ENCODE peak calls at places on chromosomes 11 and 22, in five cellular contexts. One of them, this sample, is unnamed.

GRCh38 chr11:129696309-129696989 is 119.2 kb upstream of the TMEM45B start:
- DNase-seq in neuronal stem cell: no peak
- DNase-seq in H1: no peak
- DNase-seq in trophoblast cell: no peak
- DNase-seq in H9: no peak
- DNase-seq in this sample: no peak

GRCh38 chr11:28759311-28759710 is 651.1 kb downstream of the METTL15 start:
- DNase-seq in H1: no peak
- DNase-seq in trophoblast cell: peak; percentile 11
- DNase-seq in H9: no peak
- DNase-seq in neuronal stem cell: no peak
- DNase-seq in this sample: peak; percentile 14

GRCh38 chr11:5362017-5362625 is 10.8 kb downstream of the OR51B6 start:
- DNase-seq in trophoblast cell: peak; percentile 80
- DNase-seq in neuronal stem cell: no peak
- DNase-seq in H9: no peak
- DNase-seq in H1: no peak
- DNase-seq in this sample: no peak

GRCh38 chr11:44726278-44727113 is at the start of gene TSPAN18:
- DNase-seq in trophoblast cell: no peak
- DNase-seq in neuronal stem cell: peak; percentile 72
- DNase-seq in H9: peak; percentile 85
- DNase-seq in H1: peak; percentile 83
- DNase-seq in this sample: no peak

GRCh38 chr11:72015511-72016061 is 16.9 kb downstream of the IL18BP start:
- DNase-seq in H9: peak; percentile 63
- DNase-seq in H1: no peak
- DNase-seq in neuronal stem cell: no peak
- DNase-seq in trophoblast cell: peak; percentile 43
- DNase-seq in this sample: peak; percentile 19

GRCh38 chr11:72228844-72229231 is 4.3 kb downstream of the INPPL1 start:
- DNase-seq in H1: no peak
- DNase-seq in trophoblast cell: no peak
- DNase-seq in H9: no peak
- DNase-seq in neuronal stem cell: no peak
- DNase-seq in this sample: no peak

GRCh38 chr11:119729581-119730346 is 764 bp upstream of the NECTIN1 start:
- DNase-seq in H1: peak; percentile 62
- DNase-seq in neuronal stem cell: peak; percentile 29
- DNase-seq in trophoblast cell: no peak
- DNase-seq in H9: peak; percentile 56
- DNase-seq in this sample: peak; percentile 65

GRCh38 chr11:130188047-130188446 is 28.5 kb downstream of the ST14 start:
- DNase-seq in H1: no peak
- DNase-seq in H9: no peak
- DNase-seq in neuronal stem cell: no peak
- DNase-seq in trophoblast cell: no peak
- DNase-seq in this sample: no peak

GRCh38 chr22:23305922-23306374 is 125.6 kb downstream of the BCR start:
- DNase-seq in neuronal stem cell: no peak
- DNase-seq in H9: no peak
- DNase-seq in trophoblast cell: no peak
- DNase-seq in H1: no peak
- DNase-seq in this sample: peak; percentile 97

GRCh38 chr22:25645266-25645665 is 80.8 kb downstream of the GRK3 start:
- DNase-seq in H1: no peak
- DNase-seq in trophoblast cell: no peak
- DNase-seq in H9: no peak
- DNase-seq in neuronal stem cell: no peak
- DNase-seq in this sample: no peak

DNA sequence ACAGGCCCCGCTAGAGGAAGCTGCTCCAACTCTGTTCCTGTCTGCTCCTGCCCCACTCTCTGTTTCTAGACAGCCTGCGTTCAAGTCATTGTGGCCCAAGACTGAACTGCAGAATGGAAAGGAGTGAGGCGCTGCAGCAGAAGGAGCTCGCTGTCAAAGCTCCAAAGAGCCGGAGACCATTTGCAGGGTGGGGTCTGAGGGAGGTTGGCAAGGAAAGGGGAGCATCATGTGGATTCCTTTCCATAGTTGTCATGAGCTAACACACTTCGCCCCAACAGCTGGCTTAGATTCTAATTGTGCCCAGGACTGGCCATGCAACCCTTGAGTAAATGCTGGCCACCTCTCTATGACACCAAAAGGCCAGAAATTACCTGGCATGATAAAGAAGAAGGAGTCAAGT is 18.7 kb downstream of the APOL4 start:
- DNase-seq in H1: no peak
- DNase-seq in neuronal stem cell: no peak
- DNase-seq in trophoblast cell: no peak
- DNase-seq in H9: no peak
- DNase-seq in this sample: no peak
- H3K18ac ChIP-seq in H1: no peak overlapping the region
- H3K18ac ChIP-seq in neuronal stem cell: no peak overlapping the region
- H3K18ac ChIP-seq in trophoblast cell: no peak overlapping the region
- H3K18ac ChIP-seq in H9: no peak overlapping the region
- H3K18ac ChIP-seq in this sample: no peak overlapping the region

GRCh38 chr11:69113646-69114340 is 41.9 kb upstream of the SMIM38 start:
- DNase-seq in neuronal stem cell: no peak
- DNase-seq in H9: no peak
- DNase-seq in H1: no peak
- DNase-seq in trophoblast cell: no peak
- DNase-seq in this sample: no peak

GRCh38 chr11:69115586-69116560 is 39.9 kb upstream of the SMIM38 start:
- DNase-seq in neuronal stem cell: no peak
- DNase-seq in H1: no peak
- DNase-seq in H9: no peak
- DNase-seq in trophoblast cell: no peak
- DNase-seq in this sample: no peak

GRCh38 chr11:69114811-69115523 is 40.8 kb upstream of the SMIM38 start:
- DNase-seq in neuronal stem cell: no peak
- DNase-seq in H9: no peak
- DNase-seq in H1: no peak
- DNase-seq in trophoblast cell: no peak
- DNase-seq in this sample: no peak

GRCh38 chr11:69113226-69113625 is 42.5 kb upstream of the SMIM38 start:
- DNase-seq in H9: no peak
- DNase-seq in neuronal stem cell: no peak
- DNase-seq in H1: no peak
- DNase-seq in trophoblast cell: no peak
- DNase-seq in this sample: no peak

DNA sequence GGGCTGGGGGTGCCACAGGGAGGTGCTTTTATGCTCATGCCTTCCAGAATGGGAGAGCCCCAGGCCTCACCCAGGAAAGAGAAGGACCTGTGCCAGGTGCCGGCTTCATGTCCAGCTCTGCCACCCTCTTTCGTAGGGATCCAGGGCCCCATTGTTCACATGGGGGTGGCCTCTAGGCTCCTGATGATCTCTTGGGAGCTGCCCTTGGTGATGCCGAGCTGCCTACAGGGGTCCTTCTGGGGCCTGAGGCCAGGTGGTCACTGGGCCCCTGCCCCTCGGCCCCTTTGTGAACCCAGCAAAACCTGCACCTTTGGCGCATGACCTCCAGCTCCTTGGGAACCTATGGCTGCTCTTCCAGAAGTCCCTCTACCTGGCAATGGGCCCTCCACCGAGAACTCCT is 41.4 kb upstream of the SMIM38 start:
- DNase-seq in trophoblast cell: no peak
- DNase-seq in neuronal stem cell: no peak
- DNase-seq in H1: no peak
- DNase-seq in H9: no peak
- DNase-seq in this sample: no peak
- H2BK12ac ChIP-seq in trophoblast cell: no peak overlapping the region
- H2BK12ac ChIP-seq in neuronal stem cell: no peak overlapping the region
- H2BK12ac ChIP-seq in H1: no peak overlapping the region
- H2BK12ac ChIP-seq in H9: no peak overlapping the region
- H2BK12ac ChIP-seq in this sample: no peak overlapping the region

GRCh38 chr11:22627421-22627820 is 1.8 kb upstream of the FANCF start:
- DNase-seq in neuronal stem cell: no peak
- DNase-seq in trophoblast cell: no peak
- DNase-seq in H1: no peak
- DNase-seq in H9: no peak
- DNase-seq in this sample: no peak

GRCh38 chr11:22624742-22625447 is 728 bp downstream of the FANCF start:
- DNase-seq in trophoblast cell: peak; percentile 77
- DNase-seq in neuronal stem cell: no peak
- DNase-seq in H1: peak; percentile 88
- DNase-seq in H9: peak; percentile 85
- DNase-seq in this sample: peak; percentile 73

GRCh38 chr11:22626573-22627239 is 1.1 kb upstream of the FANCF start:
- DNase-seq in trophoblast cell: no peak
- DNase-seq in H9: no peak
- DNase-seq in neuronal stem cell: no peak
- DNase-seq in H1: no peak
- DNase-seq in this sample: no peak

DNA sequence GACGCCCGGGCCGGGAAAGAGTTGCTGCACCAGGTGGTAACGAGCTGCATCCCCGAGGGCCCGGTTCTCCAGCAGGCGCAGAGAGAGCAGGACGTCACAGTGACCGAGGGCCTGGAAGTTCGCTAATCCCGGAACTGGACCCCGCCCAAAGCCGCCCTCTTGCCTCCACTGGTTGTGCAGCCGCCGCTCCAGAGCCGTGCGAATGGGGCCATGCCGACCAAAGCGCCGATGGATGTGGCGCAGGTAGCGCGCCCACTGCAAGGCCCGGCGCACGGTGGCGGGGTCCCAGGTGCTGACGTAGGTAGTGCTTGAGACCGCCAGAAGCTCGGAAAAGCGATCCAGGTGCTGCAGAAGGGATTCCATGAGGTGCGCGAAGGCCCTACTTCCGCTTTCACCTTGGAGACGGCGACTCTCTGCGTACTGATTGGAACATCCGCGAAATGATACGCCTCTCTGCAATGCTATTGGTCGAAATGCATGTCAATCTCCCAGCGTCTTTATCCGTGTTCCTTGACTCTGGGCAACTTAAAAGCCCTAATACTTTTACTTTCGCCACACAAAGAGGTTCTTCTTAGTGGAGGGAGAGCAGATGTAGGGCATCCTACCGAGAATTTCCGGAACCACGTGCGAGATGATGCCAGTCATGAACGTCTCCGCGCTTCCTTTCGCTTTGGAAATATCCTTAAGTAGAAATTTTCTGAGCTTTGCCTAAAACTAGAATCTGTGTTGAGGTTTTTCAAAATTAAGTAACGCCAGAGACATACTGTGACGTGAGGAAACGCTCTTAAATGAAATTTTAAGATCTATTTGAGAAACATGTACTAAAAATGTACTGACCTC is at the start of gene FANCF:
- DNase-seq in H9: peak; percentile 97
- DNase-seq in H1: peak; percentile 89
- DNase-seq in neuronal stem cell: peak; percentile 97
- DNase-seq in trophoblast cell: peak; percentile 97
- DNase-seq in this sample: peak; percentile 99
- H3K18ac ChIP-seq in H9: peak within 1 kb of the TSS; percentile 98
- H3K18ac ChIP-seq in H1: peak within 1 kb of the TSS; percentile 91
- H3K18ac ChIP-seq in neuronal stem cell: peak within 1 kb of the TSS; percentile 98
- H3K18ac ChIP-seq in trophoblast cell: peak within 1 kb of the TSS; percentile 96
- H3K18ac ChIP-seq in this sample: peak within 1 kb of the TSS; percentile 93

GRCh38 chr11:2402890-2403645 is 2.5 kb downstream of the TSSC4 start:
- DNase-seq in H1: no peak
- DNase-seq in trophoblast cell: no peak
- DNase-seq in H9: no peak
- DNase-seq in neuronal stem cell: no peak
- DNase-seq in this sample: no peak

GRCh38 chr11:2409026-2409553 is 8.5 kb downstream of the TSSC4 start:
- DNase-seq in neuronal stem cell: no peak
- DNase-seq in H1: no peak
- DNase-seq in H9: no peak
- DNase-seq in trophoblast cell: no peak
- DNase-seq in this sample: no peak

GRCh38 chr11:2406878-2407410 is 6.4 kb downstream of the TSSC4 start:
- DNase-seq in neuronal stem cell: no peak
- DNase-seq in H1: no peak
- DNase-seq in trophoblast cell: no peak
- DNase-seq in H9: no peak
- DNase-seq in this sample: no peak

GRCh38 chr11:2404735-2405196 is 4.2 kb downstream of the TSSC4 start:
- DNase-seq in neuronal stem cell: no peak
- DNase-seq in H1: no peak
- DNase-seq in trophoblast cell: no peak
- DNase-seq in H9: no peak
- DNase-seq in this sample: no peak

GRCh38 chr11:2406476-2406875 is 5.9 kb downstream of the TSSC4 start:
- DNase-seq in H9: no peak
- DNase-seq in trophoblast cell: no peak
- DNase-seq in H1: no peak
- DNase-seq in neuronal stem cell: no peak
- DNase-seq in this sample: no peak
- H2BK12ac ChIP-seq in H9: no peak overlapping the region
- H2BK12ac ChIP-seq in trophoblast cell: no peak overlapping the region
- H2BK12ac ChIP-seq in H1: no peak overlapping the region
- H2BK12ac ChIP-seq in neuronal stem cell: no peak overlapping the region
- H2BK12ac ChIP-seq in this sample: no peak overlapping the region

This sample was measured in mesenchymal stem cell.